ENCODE peak calls at places on chromosomes 13 and 19, in ten cellular contexts. F, R, H, P, A, S, G, Y, Z and N are unnamed samples.

GRCh38 chr19:13959962-13960862 is 7.9 kb downstream of the DCAF15 start:
- DNase-seq in S (no peak), H (no peak), A (no peak), Y (no peak), G (no peak), Z (no peak), R (peak), P (no peak), F (peak), N (no peak)

GRCh38 chr19:12065100-12065538 is 588 bp downstream of the ZNF844 start:
- DNase-seq in H (no peak), Y (no peak), P (no peak), A (no peak), S (no peak), G (peak), F (no peak), R (no peak), Z (no peak), N (no peak)

GRCh38 chr19:51354742-51355148 is 11.4 kb downstream of the ETFB start:
- DNase-seq in P (no peak), Y (no peak), A (no peak), R (peak), G (peak), S (no peak), H (no peak), F (no peak), Z (no peak), N (no peak)

GRCh38 chr13:50208826-50209335 is 193.6 kb downstream of the KCNRG start:
- DNase-seq in A (peak), Y (peak), Z (no peak), G (peak), H (peak), F (peak), S (peak), R (peak), P (peak), N (peak)

GRCh38 chr13:100131863-100132574 is 43.1 kb downstream of the PCCA start:
- DNase-seq in A (no peak), Z (no peak), Y (peak), G (peak), F (no peak), S (no peak), R (no peak), H (no peak), P (peak), N (no peak)

GRCh38 chr19:35350591-35350990 is 2.9 kb downstream of the FFAR1 start:
- DNase-seq in G (no peak), P (no peak), H (peak), R (peak), Z (no peak), F (no peak), A (no peak), S (peak), Y (no peak), N (peak)

GRCh38 chr13:110425444-110425780 is 118.3 kb downstream of the COL4A2 start:
- DNase-seq in P (no peak), H (no peak), G (no peak), F (no peak), Y (peak), S (no peak), A (no peak), R (no peak), Z (no peak), N (no peak)

GRCh38 chr13:19818223-19818842 is 35.6 kb upstream of the PSPC1 start:
- DNase-seq in A (peak), S (peak), P (peak), R (peak), H (peak), Z (no peak), F (no peak), Y (no peak), G (peak), N (no peak)

GRCh38 chr19:5031231-5032100 is 62.6 kb downstream of the KDM4B start:
- DNase-seq in S (peak), Y (no peak), Z (peak), A (peak), H (peak), P (peak), G (peak), R (peak), F (peak), N (peak)

GRCh38 chr19:45251452-45252354 is 632 bp downstream of the MARK4 start:
- DNase-seq in A (no peak), P (no peak), H (no peak), G (no peak), R (no peak), S (peak), Z (no peak), F (peak), Y (no peak), N (no peak)

GRCh38 chr19:40508739-40509260 is 42.0 kb downstream of the SPTBN4 start:
- DNase-seq in R (no peak), S (no peak), Z (no peak), Y (no peak), G (no peak), A (no peak), P (no peak), F (no peak), H (no peak), N (no peak)

GRCh38 chr19:54339646-54340358 is 840 bp upstream of the LILRA4 start:
- DNase-seq in P (no peak), A (no peak), G (no peak), R (no peak), F (no peak), Y (no peak), Z (no peak), S (no peak), H (peak), N (no peak)

GRCh38 chr13:77503398-77503797 is 32.1 kb upstream of the SCEL start:
- DNase-seq in P (no peak), Z (no peak), F (no peak), R (no peak), H (no peak), A (no peak), S (no peak), G (no peak), Y (no peak), N (no peak)

GRCh38 chr13:113724780-113725315 is 34.2 kb upstream of the TMEM255B start:
- DNase-seq in S (peak), A (peak), R (peak), F (peak), H (peak), Z (peak), G (peak), P (peak), Y (no peak), N (peak)

GRCh38 chr19:19490247-19490968 is 24.9 kb downstream of the TSSK6 start:
- DNase-seq in A (peak), F (peak), P (peak), H (peak), S (peak), G (peak), Z (peak), R (peak), Y (peak), N (no peak)
- TF ChIP-seq CTCF in A (peak), F (peak), P (peak), H (peak), S (peak), G (peak), Z (peak), R (peak), Y (peak), N (peak)

DNA sequence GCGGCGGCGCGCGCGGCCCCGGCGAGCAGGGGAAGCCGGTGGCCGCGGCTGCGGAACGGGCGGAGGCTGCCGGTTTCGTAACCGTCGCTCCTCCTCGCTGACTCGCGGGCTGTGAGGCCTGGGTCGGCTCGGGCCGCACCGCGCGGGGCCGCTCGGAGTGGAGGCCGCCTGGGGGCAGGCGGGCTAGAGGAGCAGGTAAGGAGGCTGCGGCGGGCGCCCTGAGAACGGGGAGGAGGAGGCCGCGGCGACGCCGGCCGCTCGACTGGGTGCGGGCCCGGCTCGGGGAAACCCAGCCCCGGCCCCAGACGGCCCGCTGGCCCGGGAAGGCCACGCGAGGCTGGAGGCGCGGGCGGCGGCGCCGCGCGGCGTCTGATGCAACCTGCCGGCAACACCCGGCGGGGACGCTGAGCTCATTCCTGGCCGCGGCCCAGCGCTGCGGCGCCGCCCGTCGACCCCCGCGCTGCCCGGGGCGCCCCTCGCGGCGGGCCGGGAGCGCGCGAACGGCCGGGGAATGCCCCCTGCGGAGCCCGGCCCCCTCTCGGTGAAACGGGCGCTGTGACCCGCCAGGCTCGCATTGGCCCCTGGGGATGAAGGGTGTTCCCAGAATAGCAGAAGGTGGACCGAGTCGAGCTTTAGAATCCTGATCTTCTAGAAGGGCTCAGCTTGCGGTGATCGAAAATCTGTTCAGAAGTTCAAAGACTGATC is at the start of gene CEBPG:
- DNase-seq in Z (no peak), G (peak), R (no peak), Y (no peak), P (no peak), S (peak), A (no peak), F (peak), H (peak), N (peak)
- TF ChIP-seq CTCF in Z (no peak), G (no peak), R (peak), Y (peak), P (peak), S (peak), A (peak), F (peak), H (no peak), N (peak)

DNA sequence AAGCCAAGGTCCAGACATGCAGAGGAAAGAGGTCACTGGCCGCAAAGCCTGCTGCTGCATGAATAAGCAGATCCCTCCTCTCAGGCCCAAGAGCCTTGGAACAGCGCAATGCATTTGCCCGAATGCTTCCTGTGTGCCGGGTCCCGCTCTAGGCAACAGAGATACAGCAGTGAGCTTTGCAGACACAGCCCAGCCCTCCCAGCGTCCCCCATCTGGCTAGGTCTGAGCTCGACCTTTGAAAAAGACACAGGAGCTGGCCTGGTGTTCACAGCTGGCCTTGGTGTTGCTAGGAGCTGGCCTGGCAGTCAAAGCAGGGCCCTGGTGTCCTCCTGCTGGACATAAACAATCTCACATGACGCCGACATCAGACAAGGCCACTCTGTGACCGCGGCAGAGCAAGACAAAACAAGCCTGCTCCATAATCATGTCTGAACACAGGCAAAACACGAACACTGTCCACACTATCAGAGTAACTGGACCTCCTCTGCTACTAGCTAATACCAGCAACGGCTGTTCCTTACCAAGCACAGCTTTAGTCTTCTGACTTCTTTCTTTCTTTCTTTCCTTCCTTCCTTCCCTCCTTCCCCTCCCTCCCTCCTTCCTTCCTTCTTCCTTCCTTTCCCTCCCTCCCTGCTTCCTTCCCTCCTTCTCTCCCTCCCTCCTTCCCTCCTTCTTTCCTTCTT is 5.7 kb upstream of the PEX11G start:
- DNase-seq in A (peak), G (peak), F (peak), S (no peak), Z (no peak), H (no peak), P (peak), Y (no peak), R (no peak), N (no peak)
- TF ChIP-seq CTCF in A (peak), G (no peak), F (peak), S (peak), Z (no peak), H (no peak), P (peak), Y (peak), R (no peak), N (no peak)

GRCh38 chr13:88005188-88005587 is 334.0 kb downstream of the SLITRK5 start:
- DNase-seq in H (no peak), Z (no peak), Y (no peak), F (no peak), P (no peak), A (no peak), G (no peak), S (no peak), R (no peak), N (no peak)
- TF ChIP-seq CTCF in H (no peak), Z (no peak), Y (no peak), F (no peak), P (no peak), A (no peak), G (no peak), S (no peak), R (peak), N (no peak)